ENCODE peak calls at places on chromosomes 7 and 10, in eight cellular contexts. N is RPMI8226; T is HFF-Myc; O is NCI-H2081; H is activated CD4-positive, alpha-beta T cell treated with anti-CD3 and anti-CD28 coated beads, Interleukin-2, amount 50 U/mL, for 24 hours; S is GM20000; G is progenitor cell of endocrine pancreas; V is anterior cingulate cortex. C is an unnamed sample.

GRCh38 chr7:21966271-21966670 is 20.6 kb upstream of the CDCA7L start:
- DNase-seq in G (no peak), T (no peak), N (no peak), O (no peak), H (no peak), S (peak), V (no peak), C (no peak)

GRCh38 chr7:75698358-75698757 is 40.4 kb downstream of the HIP1 start:
- DNase-seq in V (no peak), S (no peak), G (no peak), O (no peak), T (no peak), H (no peak), N (no peak), C (no peak)

GRCh38 chr7:132004528-132004927 is 448.1 kb upstream of the PODXL start:
- DNase-seq in N (no peak), V (peak), H (no peak), O (no peak), T (no peak), G (no peak), S (no peak), C (no peak)

GRCh38 chr7:142795339-142795863 is 24.6 kb downstream of the PRSS2 start:
- DNase-seq in G (no peak), H (no peak), S (no peak), N (no peak), O (no peak), V (no peak), T (no peak), C (no peak)

GRCh38 chr10:52128056-52128683 is 185.9 kb upstream of the DKK1 start:
- DNase-seq in V (no peak), O (no peak), S (no peak), T (no peak), G (no peak), H (no peak), N (no peak), C (no peak)

GRCh38 chr10:123266981-123267380 is 112.8 kb downstream of the BUB3 start:
- DNase-seq in S (no peak), G (no peak), O (no peak), H (no peak), N (no peak), T (no peak), V (no peak), C (no peak)

GRCh38 chr10:73999703-74000102 is 1.8 kb downstream of the VCL start:
- DNase-seq in T (no peak), V (no peak), H (no peak), N (no peak), S (no peak), O (no peak), G (no peak), C (no peak)

GRCh38 chr7:111558948-111559347 is 3.3 kb downstream of the IMMP2L start:
- DNase-seq in T (peak), S (peak), H (no peak), V (no peak), O (no peak), G (no peak), N (no peak), C (no peak)

GRCh38 chr7:69683002-69683401 is 84.7 kb downstream of the AUTS2 start:
- DNase-seq in S (no peak), O (peak), H (no peak), V (no peak), G (no peak), T (no peak), N (peak), C (no peak)

GRCh38 chr7:29815181-29816105 is 9.1 kb downstream of the WIPF3 start:
- DNase-seq in V (no peak), N (peak), H (no peak), S (no peak), T (no peak), O (no peak), G (no peak), C (no peak)

C was measured in pulmonary artery endothelial cell.